ENCODE peak calls at places on chromosomes 3 and 15, in five cellular contexts. One of them, this sample, is unnamed.

GRCh38 chr15:77097317-77097721 is 26.4 kb upstream of the TSPAN3 start:
- DNase-seq in fibroblast of pulmonary artery: no peak
- DNase-seq in lower lobe of right lung: no peak
- DNase-seq in Peyer's patch: no peak
- DNase-seq in hepatocyte: no peak
- DNase-seq in this sample: no peak

GRCh38 chr3:190716961-190717360 is 145.5 kb downstream of the GMNC start:
- DNase-seq in hepatocyte: no peak
- DNase-seq in Peyer's patch: no peak
- DNase-seq in lower lobe of right lung: no peak
- DNase-seq in fibroblast of pulmonary artery: no peak
- DNase-seq in this sample: no peak

GRCh38 chr15:101504866-101505609 is 15.5 kb upstream of the PCSK6 start:
- DNase-seq in lower lobe of right lung: no peak
- DNase-seq in Peyer's patch: no peak
- DNase-seq in fibroblast of pulmonary artery: no peak
- DNase-seq in hepatocyte: no peak
- DNase-seq in this sample: peak

GRCh38 chr15:89361451-89362202 is 27.0 kb upstream of the POLG start:
- DNase-seq in lower lobe of right lung: peak
- DNase-seq in hepatocyte: peak
- DNase-seq in fibroblast of pulmonary artery: peak
- DNase-seq in Peyer's patch: no peak
- DNase-seq in this sample: peak

GRCh38 chr3:39064646-39065045 is 12.8 kb downstream of the WDR48 start:
- DNase-seq in fibroblast of pulmonary artery: no peak
- DNase-seq in Peyer's patch: no peak
- DNase-seq in lower lobe of right lung: no peak
- DNase-seq in hepatocyte: no peak
- DNase-seq in this sample: peak

GRCh38 chr15:69610264-69610663 is 157.6 kb downstream of the RPLP1 start:
- DNase-seq in lower lobe of right lung: no peak
- DNase-seq in Peyer's patch: no peak
- DNase-seq in fibroblast of pulmonary artery: no peak
- DNase-seq in hepatocyte: no peak
- DNase-seq in this sample: peak

GRCh38 chr3:73136941-73137340 is 75.5 kb downstream of the EBLN2 start:
- DNase-seq in fibroblast of pulmonary artery: no peak
- DNase-seq in hepatocyte: no peak
- DNase-seq in Peyer's patch: no peak
- DNase-seq in lower lobe of right lung: no peak
- DNase-seq in this sample: no peak

GRCh38 chr3:113626513-113627371 is 69.7 kb downstream of the USF3 start:
- DNase-seq in hepatocyte: peak
- DNase-seq in fibroblast of pulmonary artery: peak
- DNase-seq in lower lobe of right lung: no peak
- DNase-seq in Peyer's patch: peak
- DNase-seq in this sample: peak

GRCh38 chr15:69482686-69483256 is 30.2 kb downstream of the RPLP1 start:
- DNase-seq in Peyer's patch: no peak
- DNase-seq in hepatocyte: no peak
- DNase-seq in lower lobe of right lung: no peak
- DNase-seq in fibroblast of pulmonary artery: no peak
- DNase-seq in this sample: no peak

GRCh38 chr15:27183182-27183581 is 212.2 kb downstream of the GABRG3 start:
- DNase-seq in Peyer's patch: no peak
- DNase-seq in fibroblast of pulmonary artery: no peak
- DNase-seq in hepatocyte: no peak
- DNase-seq in lower lobe of right lung: no peak
- DNase-seq in this sample: no peak

GRCh38 chr3:152574461-152575079 is 260.4 kb upstream of the P2RY1 start:
- DNase-seq in fibroblast of pulmonary artery: peak
- DNase-seq in lower lobe of right lung: no peak
- DNase-seq in Peyer's patch: peak
- DNase-seq in hepatocyte: peak
- DNase-seq in this sample: peak

GRCh38 chr3:29475305-29475825 is 194.5 kb downstream of the RBMS3 start:
- DNase-seq in lower lobe of right lung: no peak
- DNase-seq in hepatocyte: no peak
- DNase-seq in fibroblast of pulmonary artery: no peak
- DNase-seq in Peyer's patch: no peak
- DNase-seq in this sample: peak

GRCh38 chr15:91203619-91204018 is 103.6 kb downstream of the SV2B start:
- DNase-seq in hepatocyte: no peak
- DNase-seq in Peyer's patch: no peak
- DNase-seq in fibroblast of pulmonary artery: no peak
- DNase-seq in lower lobe of right lung: no peak
- DNase-seq in this sample: no peak

GRCh38 chr3:195110647-195111321 is 160.2 kb downstream of the XXYLT1 start:
- DNase-seq in fibroblast of pulmonary artery: no peak
- DNase-seq in hepatocyte: peak
- DNase-seq in Peyer's patch: no peak
- DNase-seq in lower lobe of right lung: no peak
- DNase-seq in this sample: peak

GRCh38 chr3:150235799-150236198 is 172.3 kb upstream of the TSC22D2 start:
- DNase-seq in hepatocyte: no peak
- DNase-seq in fibroblast of pulmonary artery: peak
- DNase-seq in lower lobe of right lung: no peak
- DNase-seq in Peyer's patch: no peak
- DNase-seq in this sample: peak

GRCh38 chr3:30443756-30444673 is 162.4 kb upstream of the TGFBR2 start:
- DNase-seq in hepatocyte: no peak
- DNase-seq in lower lobe of right lung: no peak
- DNase-seq in Peyer's patch: no peak
- DNase-seq in fibroblast of pulmonary artery: no peak
- DNase-seq in this sample: peak

GRCh38 chr3:129486057-129487035 is 42.1 kb upstream of the RHO start:
- DNase-seq in hepatocyte: no peak
- DNase-seq in Peyer's patch: no peak
- DNase-seq in lower lobe of right lung: no peak
- DNase-seq in fibroblast of pulmonary artery: peak
- DNase-seq in this sample: peak

GRCh38 chr3:106004137-106004600 is 135.4 kb upstream of the CBLB start:
- DNase-seq in fibroblast of pulmonary artery: peak
- DNase-seq in hepatocyte: peak
- DNase-seq in lower lobe of right lung: no peak
- DNase-seq in Peyer's patch: no peak
- DNase-seq in this sample: peak

GRCh38 chr3:28019740-28020139 is 221.7 kb upstream of the CMC1 start:
- DNase-seq in fibroblast of pulmonary artery: no peak
- DNase-seq in Peyer's patch: no peak
- DNase-seq in hepatocyte: no peak
- DNase-seq in lower lobe of right lung: no peak
- DNase-seq in this sample: no peak

GRCh38 chr3:179929091-179929529 is 107.6 kb downstream of the PEX5L start:
- DNase-seq in fibroblast of pulmonary artery: peak
- DNase-seq in lower lobe of right lung: no peak
- DNase-seq in hepatocyte: peak
- DNase-seq in Peyer's patch: peak
- DNase-seq in this sample: peak

GRCh38 chr15:62816342-62817059 is 226.0 kb upstream of the TPM1 start:
- DNase-seq in Peyer's patch: no peak
- DNase-seq in lower lobe of right lung: no peak
- DNase-seq in hepatocyte: no peak
- DNase-seq in fibroblast of pulmonary artery: peak
- DNase-seq in this sample: peak

GRCh38 chr15:95021816-95022215 is 790.5 kb downstream of the MCTP2 start:
- DNase-seq in hepatocyte: no peak
- DNase-seq in lower lobe of right lung: no peak
- DNase-seq in Peyer's patch: no peak
- DNase-seq in fibroblast of pulmonary artery: no peak
- DNase-seq in this sample: no peak

GRCh38 chr15:95019907-95020306 is 788.5 kb downstream of the MCTP2 start:
- DNase-seq in hepatocyte: no peak
- DNase-seq in Peyer's patch: no peak
- DNase-seq in lower lobe of right lung: no peak
- DNase-seq in fibroblast of pulmonary artery: no peak
- DNase-seq in this sample: no peak

GRCh38 chr15:95017950-95018349 is 786.6 kb downstream of the MCTP2 start:
- DNase-seq in hepatocyte: peak
- DNase-seq in lower lobe of right lung: peak
- DNase-seq in fibroblast of pulmonary artery: peak
- DNase-seq in Peyer's patch: no peak
- DNase-seq in this sample: no peak

GRCh38 chr15:95016511-95017219 is 785.3 kb downstream of the MCTP2 start:
- DNase-seq in hepatocyte: peak
- DNase-seq in fibroblast of pulmonary artery: no peak
- DNase-seq in Peyer's patch: no peak
- DNase-seq in lower lobe of right lung: no peak
- DNase-seq in this sample: peak

GRCh38 chr15:95018888-95019545 is 787.7 kb downstream of the MCTP2 start:
- DNase-seq in fibroblast of pulmonary artery: peak
- DNase-seq in hepatocyte: peak
- DNase-seq in lower lobe of right lung: no peak
- DNase-seq in Peyer's patch: no peak
- DNase-seq in this sample: peak
- H3K4me3 ChIP-seq in fibroblast of pulmonary artery: no peak
- H3K4me3 ChIP-seq in hepatocyte: no peak
- H3K4me3 ChIP-seq in lower lobe of right lung: no peak
- H3K4me3 ChIP-seq in Peyer's patch: no peak
- H3K4me3 ChIP-seq in this sample: no peak

GRCh38 chr3:186273586-186273985 is 88.4 kb downstream of the DGKG start:
- DNase-seq in fibroblast of pulmonary artery: no peak
- DNase-seq in hepatocyte: no peak
- DNase-seq in lower lobe of right lung: no peak
- DNase-seq in Peyer's patch: no peak
- DNase-seq in this sample: no peak

GRCh38 chr3:186280737-186281136 is 81.3 kb downstream of the DGKG start:
- DNase-seq in hepatocyte: no peak
- DNase-seq in Peyer's patch: no peak
- DNase-seq in fibroblast of pulmonary artery: no peak
- DNase-seq in lower lobe of right lung: no peak
- DNase-seq in this sample: no peak

GRCh38 chr3:186281172-186281571 is 80.9 kb downstream of the DGKG start:
- DNase-seq in Peyer's patch: no peak
- DNase-seq in lower lobe of right lung: no peak
- DNase-seq in hepatocyte: no peak
- DNase-seq in fibroblast of pulmonary artery: peak
- DNase-seq in this sample: peak

GRCh38 chr3:186275436-186275835 is 86.6 kb downstream of the DGKG start:
- DNase-seq in hepatocyte: no peak
- DNase-seq in fibroblast of pulmonary artery: no peak
- DNase-seq in Peyer's patch: no peak
- DNase-seq in lower lobe of right lung: no peak
- DNase-seq in this sample: no peak

DNA sequence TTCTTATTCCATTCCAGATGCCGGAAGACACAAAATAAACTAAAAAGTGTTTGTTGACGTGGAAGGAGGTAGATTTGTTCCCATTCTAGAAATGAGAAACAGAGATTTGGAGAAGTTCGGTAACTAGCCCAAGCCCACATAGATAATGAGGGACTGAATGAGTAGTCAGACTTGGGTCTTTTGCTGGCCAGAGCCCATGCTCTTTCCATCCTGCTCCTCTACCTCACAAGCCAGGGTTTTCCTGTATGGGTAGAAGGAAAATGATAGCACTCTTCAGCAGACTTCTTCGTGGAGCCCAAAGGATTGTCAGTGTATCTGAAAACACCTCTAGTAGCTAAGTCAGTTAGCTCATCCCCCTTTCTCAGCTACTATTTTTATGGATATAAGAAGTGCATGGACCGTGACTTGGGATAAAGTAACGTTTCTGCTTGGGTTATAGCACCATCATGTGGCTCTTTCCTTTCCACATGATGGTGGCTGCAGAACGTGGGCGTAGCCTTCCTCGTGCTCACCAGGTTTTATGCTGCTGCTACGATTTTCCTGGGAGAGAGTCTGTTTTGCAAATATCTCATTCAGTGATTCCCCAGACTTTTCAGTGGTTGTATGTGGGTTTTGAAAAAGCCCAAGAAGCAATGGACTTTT is 84.6 kb downstream of the DGKG start:
- DNase-seq in Peyer's patch: no peak
- DNase-seq in hepatocyte: peak
- DNase-seq in lower lobe of right lung: no peak
- DNase-seq in fibroblast of pulmonary artery: peak
- DNase-seq in this sample: peak
- TF ChIP-seq CTCF in Peyer's patch: no peak
- TF ChIP-seq CTCF in hepatocyte: peak
- TF ChIP-seq CTCF in lower lobe of right lung: peak
- TF ChIP-seq CTCF in fibroblast of pulmonary artery: peak
- TF ChIP-seq CTCF in this sample: peak

DNA sequence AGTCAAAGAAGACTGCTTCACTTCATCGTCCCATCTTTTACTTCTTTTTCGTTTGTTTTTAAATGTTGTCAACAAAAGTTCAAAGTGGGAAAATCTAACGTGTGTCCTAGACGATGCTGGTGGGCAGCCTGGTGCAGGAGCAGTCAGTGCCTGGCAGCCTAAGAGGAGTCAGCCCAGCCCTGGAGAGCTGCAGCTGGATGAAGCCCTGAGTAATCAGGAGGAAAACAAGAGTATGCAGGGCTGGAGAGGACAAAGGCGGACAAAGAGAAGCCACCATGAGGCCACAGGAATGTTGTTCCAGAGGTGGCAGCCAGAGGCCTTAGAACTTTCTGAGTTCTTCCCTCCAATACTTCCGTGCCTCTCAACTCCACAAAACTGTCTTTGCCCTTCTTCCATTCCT is 5.7 kb downstream of the ADAMTS17 start:
- DNase-seq in fibroblast of pulmonary artery: no peak
- DNase-seq in lower lobe of right lung: no peak
- DNase-seq in hepatocyte: no peak
- DNase-seq in Peyer's patch: no peak
- DNase-seq in this sample: no peak
- H3K4me3 ChIP-seq in fibroblast of pulmonary artery: no peak
- H3K4me3 ChIP-seq in lower lobe of right lung: no peak
- H3K4me3 ChIP-seq in hepatocyte: no peak
- H3K4me3 ChIP-seq in Peyer's patch: no peak
- H3K4me3 ChIP-seq in this sample: no peak

GRCh38 chr15:22947101-22948000 is 32.8 kb downstream of the CYFIP1 start:
- DNase-seq in hepatocyte: no peak
- DNase-seq in Peyer's patch: no peak
- DNase-seq in lower lobe of right lung: no peak
- DNase-seq in fibroblast of pulmonary artery: no peak
- DNase-seq in this sample: no peak

GRCh38 chr15:22951031-22951380 is 29.2 kb downstream of the CYFIP1 start:
- DNase-seq in fibroblast of pulmonary artery: no peak
- DNase-seq in Peyer's patch: no peak
- DNase-seq in lower lobe of right lung: no peak
- DNase-seq in hepatocyte: no peak
- DNase-seq in this sample: no peak

GRCh38 chr15:22949074-22949547 is 31.1 kb downstream of the CYFIP1 start:
- DNase-seq in hepatocyte: peak
- DNase-seq in fibroblast of pulmonary artery: peak
- DNase-seq in Peyer's patch: no peak
- DNase-seq in lower lobe of right lung: no peak
- DNase-seq in this sample: peak

GRCh38 chr15:22950211-22950990 is 29.8 kb downstream of the CYFIP1 start:
- DNase-seq in hepatocyte: no peak
- DNase-seq in lower lobe of right lung: no peak
- DNase-seq in Peyer's patch: no peak
- DNase-seq in fibroblast of pulmonary artery: no peak
- DNase-seq in this sample: peak

DNA sequence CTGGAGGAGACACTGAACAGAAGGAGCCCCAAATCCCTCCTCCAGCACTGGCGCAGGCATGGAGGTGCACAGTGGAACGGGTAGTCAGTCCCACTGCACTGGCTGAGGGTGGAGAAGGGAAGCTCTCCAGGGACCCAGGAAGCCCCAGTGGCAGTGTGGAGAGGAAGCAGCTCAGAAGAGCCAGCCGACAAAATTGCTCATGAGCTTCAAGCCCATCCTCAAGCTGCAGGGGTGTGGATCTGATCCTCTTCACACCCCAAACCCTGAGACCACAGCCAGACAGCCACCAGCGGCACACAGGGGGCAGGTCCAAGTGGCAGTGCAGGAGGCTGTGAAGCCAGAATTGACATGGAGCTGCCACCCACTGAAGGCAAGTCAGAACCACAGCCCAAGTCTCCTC is 32.1 kb downstream of the CYFIP1 start:
- DNase-seq in lower lobe of right lung: no peak
- DNase-seq in fibroblast of pulmonary artery: no peak
- DNase-seq in Peyer's patch: no peak
- DNase-seq in hepatocyte: no peak
- DNase-seq in this sample: no peak
- TF ChIP-seq CTCF in lower lobe of right lung: no peak
- TF ChIP-seq CTCF in fibroblast of pulmonary artery: no peak
- TF ChIP-seq CTCF in Peyer's patch: no peak
- TF ChIP-seq CTCF in hepatocyte: no peak
- TF ChIP-seq CTCF in this sample: no peak

This sample was measured in fibroblast of villous mesenchyme.